ENCODE peak calls at places on chromosomes 3 and 15, in six cellular contexts. One of them, this sample, is unnamed.

GRCh38 chr15:61657461-61657860 is 402.8 kb downstream of the VPS13C start:
- DNase-seq in A549: no peak
- DNase-seq in transverse colon: no peak
- DNase-seq in tibial nerve: no peak
- DNase-seq in ovary: no peak
- DNase-seq in H1: no peak
- DNase-seq in this sample: no peak

GRCh38 chr3:146221276-146221675 is 29.6 kb downstream of the PLSCR4 start:
- DNase-seq in A549: no peak
- DNase-seq in transverse colon: no peak
- DNase-seq in tibial nerve: no peak
- DNase-seq in ovary: no peak
- DNase-seq in H1: no peak
- DNase-seq in this sample: no peak

GRCh38 chr3:160564205-160564922 is 1.0 kb downstream of the KPNA4 start:
- DNase-seq in A549: peak
- DNase-seq in transverse colon: peak
- DNase-seq in tibial nerve: no peak
- DNase-seq in ovary: no peak
- DNase-seq in H1: no peak
- DNase-seq in this sample: no peak

GRCh38 chr3:123067689-123068226 is 933 bp downstream of the PDIA5 start:
- DNase-seq in A549: peak
- DNase-seq in transverse colon: no peak
- DNase-seq in tibial nerve: no peak
- DNase-seq in ovary: no peak
- DNase-seq in H1: no peak
- DNase-seq in this sample: no peak

GRCh38 chr15:66008920-66009572 is 139.8 kb downstream of the RAB11A start:
- DNase-seq in A549: peak
- DNase-seq in transverse colon: peak
- DNase-seq in tibial nerve: no peak
- DNase-seq in ovary: no peak
- DNase-seq in H1: no peak
- DNase-seq in this sample: no peak

GRCh38 chr15:96435841-96436240 is 105.3 kb downstream of the NR2F2 start:
- DNase-seq in A549: no peak
- DNase-seq in transverse colon: no peak
- DNase-seq in tibial nerve: no peak
- DNase-seq in ovary: no peak
- DNase-seq in H1: no peak
- DNase-seq in this sample: no peak

GRCh38 chr15:63597033-63597790 is at the start of gene FBXL22:
- DNase-seq in A549: no peak
- DNase-seq in transverse colon: peak
- DNase-seq in tibial nerve: no peak
- DNase-seq in ovary: peak
- DNase-seq in H1: no peak
- DNase-seq in this sample: no peak

GRCh38 chr15:73802336-73803105 is 49.4 kb upstream of the INSYN1 start:
- DNase-seq in A549: no peak
- DNase-seq in transverse colon: no peak
- DNase-seq in tibial nerve: no peak
- DNase-seq in ovary: no peak
- DNase-seq in H1: no peak
- DNase-seq in this sample: no peak

GRCh38 chr15:67067161-67067853 is 1.9 kb downstream of the SMAD3 start:
- DNase-seq in A549: no peak
- DNase-seq in transverse colon: no peak
- DNase-seq in tibial nerve: no peak
- DNase-seq in ovary: no peak
- DNase-seq in H1: no peak
- DNase-seq in this sample: no peak

GRCh38 chr15:66400351-66400774 is 13.7 kb downstream of the MAP2K1 start:
- DNase-seq in A549: no peak
- DNase-seq in transverse colon: no peak
- DNase-seq in tibial nerve: peak
- DNase-seq in ovary: no peak
- DNase-seq in H1: no peak
- DNase-seq in this sample: no peak

GRCh38 chr15:99967841-99968371 is 234.7 kb upstream of the LYSMD4 start:
- DNase-seq in A549: no peak
- DNase-seq in transverse colon: no peak
- DNase-seq in tibial nerve: no peak
- DNase-seq in ovary: no peak
- DNase-seq in H1: no peak
- DNase-seq in this sample: peak

GRCh38 chr3:184443364-184443763 is 63.5 kb downstream of the CHRD start:
- DNase-seq in A549: no peak
- DNase-seq in transverse colon: no peak
- DNase-seq in tibial nerve: no peak
- DNase-seq in ovary: no peak
- DNase-seq in H1: no peak
- DNase-seq in this sample: no peak

GRCh38 chr3:177358968-177359600 is 161.8 kb upstream of the TBL1XR1 start:
- DNase-seq in A549: peak
- DNase-seq in transverse colon: peak
- DNase-seq in tibial nerve: peak
- DNase-seq in ovary: peak
- DNase-seq in H1: no peak
- DNase-seq in this sample: peak

GRCh38 chr15:84826369-84826823 is 9.2 kb downstream of the ALPK3 start:
- DNase-seq in A549: peak
- DNase-seq in transverse colon: peak
- DNase-seq in tibial nerve: peak
- DNase-seq in ovary: peak
- DNase-seq in H1: no peak
- DNase-seq in this sample: peak
- TF ChIP-seq CTCF in A549: peak
- TF ChIP-seq CTCF in transverse colon: no peak
- TF ChIP-seq CTCF in tibial nerve: no peak
- TF ChIP-seq CTCF in ovary: no peak
- TF ChIP-seq CTCF in H1: peak
- TF ChIP-seq CTCF in this sample: peak

GRCh38 chr15:45546789-45547188 is 24.2 kb upstream of the SLC30A4 start:
- DNase-seq in A549: no peak
- DNase-seq in transverse colon: no peak
- DNase-seq in tibial nerve: no peak
- DNase-seq in ovary: no peak
- DNase-seq in H1: no peak
- DNase-seq in this sample: no peak

GRCh38 chr15:45550436-45550835 is 27.9 kb upstream of the SLC30A4 start:
- DNase-seq in A549: no peak
- DNase-seq in transverse colon: no peak
- DNase-seq in tibial nerve: no peak
- DNase-seq in ovary: no peak
- DNase-seq in H1: no peak
- DNase-seq in this sample: no peak

GRCh38 chr15:45549831-45550230 is 27.3 kb upstream of the SLC30A4 start:
- DNase-seq in A549: no peak
- DNase-seq in transverse colon: no peak
- DNase-seq in tibial nerve: no peak
- DNase-seq in ovary: no peak
- DNase-seq in H1: no peak
- DNase-seq in this sample: no peak

GRCh38 chr15:45551691-45552090 is 29.1 kb upstream of the SLC30A4 start:
- DNase-seq in A549: no peak
- DNase-seq in transverse colon: no peak
- DNase-seq in tibial nerve: no peak
- DNase-seq in ovary: no peak
- DNase-seq in H1: no peak
- DNase-seq in this sample: no peak

DNA sequence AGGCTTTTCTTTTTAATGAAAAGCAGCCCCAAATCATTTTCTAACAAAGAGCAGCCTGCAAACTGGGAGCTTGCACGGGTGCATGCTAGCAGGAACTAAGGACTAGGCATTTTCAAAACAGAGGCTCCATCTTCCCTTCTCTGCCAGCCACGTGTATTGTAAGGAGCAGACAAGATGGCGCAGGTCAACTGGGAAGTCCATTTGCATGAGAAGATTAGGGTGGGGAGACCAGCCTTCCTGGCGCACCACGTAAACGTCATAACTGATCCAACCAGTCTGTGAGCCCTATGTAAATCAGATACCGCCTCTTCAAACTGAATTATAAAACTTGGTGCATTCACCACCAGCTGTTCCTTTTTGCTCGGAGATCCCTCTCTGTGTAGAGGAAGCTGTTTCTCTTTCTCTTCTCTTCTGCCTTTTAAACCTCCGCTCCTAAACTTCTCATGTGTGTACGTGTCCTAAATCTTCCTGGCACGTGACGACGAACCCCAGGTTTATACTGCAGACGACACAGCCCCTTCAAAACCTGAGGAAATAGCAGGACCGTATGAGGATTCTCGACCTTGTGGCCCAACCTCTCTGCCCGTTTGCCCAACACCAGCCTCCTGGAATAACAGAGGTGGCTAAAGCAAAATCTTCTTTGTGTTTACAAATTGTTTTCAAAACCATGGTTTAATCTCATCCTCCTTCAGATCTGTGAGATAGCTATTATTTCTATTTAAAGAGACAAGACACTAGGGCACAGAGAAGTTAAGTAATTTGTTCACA is 26.4 kb upstream of the SLC30A4 start:
- DNase-seq in A549: no peak
- DNase-seq in transverse colon: no peak
- DNase-seq in tibial nerve: no peak
- DNase-seq in ovary: no peak
- DNase-seq in H1: no peak
- DNase-seq in this sample: no peak
- TF ChIP-seq POLR2A in A549: no peak
- TF ChIP-seq POLR2A in transverse colon: no peak
- TF ChIP-seq POLR2A in tibial nerve: no peak
- TF ChIP-seq POLR2A in ovary: no peak
- TF ChIP-seq POLR2A in H1: no peak
- TF ChIP-seq POLR2A in this sample: no peak

GRCh38 chr3:136995652-136996051 is 37.9 kb downstream of the IL20RB start:
- DNase-seq in A549: no peak
- DNase-seq in transverse colon: no peak
- DNase-seq in tibial nerve: no peak
- DNase-seq in ovary: no peak
- DNase-seq in H1: no peak
- DNase-seq in this sample: no peak
- TF ChIP-seq EP300 in A549: no peak
- TF ChIP-seq EP300 in transverse colon: no peak
- TF ChIP-seq EP300 in tibial nerve: no peak
- TF ChIP-seq EP300 in ovary: no peak
- TF ChIP-seq EP300 in H1: no peak
- TF ChIP-seq EP300 in this sample: no peak

GRCh38 chr15:94119923-94120775 is 111.2 kb upstream of the MCTP2 start:
- DNase-seq in A549: peak
- DNase-seq in transverse colon: peak
- DNase-seq in tibial nerve: peak
- DNase-seq in ovary: peak
- DNase-seq in H1: peak
- DNase-seq in this sample: peak
- TF ChIP-seq CTCF in A549: peak
- TF ChIP-seq CTCF in transverse colon: peak
- TF ChIP-seq CTCF in tibial nerve: peak
- TF ChIP-seq CTCF in ovary: peak
- TF ChIP-seq CTCF in H1: peak
- TF ChIP-seq CTCF in this sample: peak

DNA sequence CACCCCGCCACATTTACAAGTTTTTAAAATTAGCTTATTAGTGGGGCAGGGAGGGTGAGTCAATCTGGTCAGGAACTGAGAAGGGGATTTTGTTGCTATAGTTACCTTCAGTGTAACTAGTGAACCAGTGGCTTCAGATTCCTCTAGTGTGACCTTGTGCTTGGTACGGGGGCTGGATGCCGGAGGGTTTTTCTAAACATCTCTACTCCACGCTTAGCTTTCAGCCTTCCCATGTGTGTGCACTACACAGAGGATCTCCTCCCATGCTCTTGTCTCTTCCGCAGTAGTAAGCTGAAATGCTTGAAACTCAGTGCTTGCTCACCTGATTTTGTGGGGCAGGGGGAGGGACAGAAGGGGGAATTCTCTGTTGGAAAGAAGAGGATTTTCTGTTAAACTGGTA is 67.9 kb upstream of the AKAP13 start:
- DNase-seq in A549: no peak
- DNase-seq in transverse colon: no peak
- DNase-seq in tibial nerve: no peak
- DNase-seq in ovary: no peak
- DNase-seq in H1: no peak
- DNase-seq in this sample: no peak
- TF ChIP-seq POLR2A in A549: no peak
- TF ChIP-seq POLR2A in transverse colon: no peak
- TF ChIP-seq POLR2A in tibial nerve: no peak
- TF ChIP-seq POLR2A in ovary: no peak
- TF ChIP-seq POLR2A in H1: no peak
- TF ChIP-seq POLR2A in this sample: no peak

GRCh38 chr3:142088522-142088921 is 60.8 kb downstream of the TFDP2 start:
- DNase-seq in A549: peak
- DNase-seq in transverse colon: no peak
- DNase-seq in tibial nerve: no peak
- DNase-seq in ovary: no peak
- DNase-seq in H1: no peak
- DNase-seq in this sample: no peak

GRCh38 chr3:142081178-142081577 is 68.2 kb downstream of the TFDP2 start:
- DNase-seq in A549: no peak
- DNase-seq in transverse colon: no peak
- DNase-seq in tibial nerve: no peak
- DNase-seq in ovary: no peak
- DNase-seq in H1: no peak
- DNase-seq in this sample: no peak

GRCh38 chr3:142087676-142088075 is 61.7 kb downstream of the TFDP2 start:
- DNase-seq in A549: no peak
- DNase-seq in transverse colon: no peak
- DNase-seq in tibial nerve: no peak
- DNase-seq in ovary: no peak
- DNase-seq in H1: no peak
- DNase-seq in this sample: no peak

GRCh38 chr3:142086581-142087090 is 62.7 kb downstream of the TFDP2 start:
- DNase-seq in A549: peak
- DNase-seq in transverse colon: peak
- DNase-seq in tibial nerve: no peak
- DNase-seq in ovary: no peak
- DNase-seq in H1: no peak
- DNase-seq in this sample: no peak
- TF ChIP-seq EP300 in A549: no peak
- TF ChIP-seq EP300 in transverse colon: no peak
- TF ChIP-seq EP300 in tibial nerve: no peak
- TF ChIP-seq EP300 in ovary: no peak
- TF ChIP-seq EP300 in H1: no peak
- TF ChIP-seq EP300 in this sample: no peak

GRCh38 chr3:102529452-102529851 is 94.6 kb downstream of the ZPLD1 start:
- DNase-seq in A549: peak
- DNase-seq in transverse colon: no peak
- DNase-seq in tibial nerve: peak
- DNase-seq in ovary: no peak
- DNase-seq in H1: peak
- DNase-seq in this sample: no peak
- TF ChIP-seq CTCF in A549: peak
- TF ChIP-seq CTCF in transverse colon: no peak
- TF ChIP-seq CTCF in tibial nerve: no peak
- TF ChIP-seq CTCF in ovary: no peak
- TF ChIP-seq CTCF in H1: peak
- TF ChIP-seq CTCF in this sample: no peak

This sample was measured in stomach.